ENCODE peak calls at places on chromosomes 7 and 10, in nine cellular contexts. One of them, this sample, is unnamed.

GRCh38 chr10:132207536-132208488 is 21.1 kb downstream of the DPYSL4 start:
- DNase-seq in A549: no peak
- DNase-seq in AG08395: no peak
- DNase-seq in neuronal stem cell: no peak
- DNase-seq in NCI-H345: no peak
- DNase-seq in activated naive CD4-positive, alpha-beta T cell: no peak
- DNase-seq in NCI-H82: no peak
- DNase-seq in ACHN: no peak
- DNase-seq in activated naive CD8-positive, alpha-beta T cell treated with anti-CD3 and anti-CD28 coated beads, Interleukin-2, amount 10 ng/mL, durations not matched to agents 7 days and 5 days: no peak
- DNase-seq in this sample: no peak

GRCh38 chr10:132448248-132448731 is 51.3 kb downstream of the PWWP2B start:
- DNase-seq in activated naive CD8-positive, alpha-beta T cell treated with anti-CD3 and anti-CD28 coated beads, Interleukin-2, amount 10 ng/mL, durations not matched to agents 7 days and 5 days: peak
- DNase-seq in activated naive CD4-positive, alpha-beta T cell: peak
- DNase-seq in AG08395: peak
- DNase-seq in NCI-H82: peak
- DNase-seq in A549: peak
- DNase-seq in ACHN: peak
- DNase-seq in neuronal stem cell: no peak
- DNase-seq in NCI-H345: no peak
- DNase-seq in this sample: peak

GRCh38 chr10:128150045-128150493 is 23.8 kb upstream of the MKI67 start:
- DNase-seq in activated naive CD8-positive, alpha-beta T cell treated with anti-CD3 and anti-CD28 coated beads, Interleukin-2, amount 10 ng/mL, durations not matched to agents 7 days and 5 days: peak
- DNase-seq in NCI-H82: peak
- DNase-seq in neuronal stem cell: peak
- DNase-seq in A549: peak
- DNase-seq in NCI-H345: peak
- DNase-seq in AG08395: peak
- DNase-seq in activated naive CD4-positive, alpha-beta T cell: peak
- DNase-seq in ACHN: peak
- DNase-seq in this sample: peak

GRCh38 chr10:90859321-90859751 is 1.5 kb upstream of the HTR7 start:
- DNase-seq in ACHN: no peak
- DNase-seq in activated naive CD4-positive, alpha-beta T cell: no peak
- DNase-seq in A549: no peak
- DNase-seq in neuronal stem cell: no peak
- DNase-seq in activated naive CD8-positive, alpha-beta T cell treated with anti-CD3 and anti-CD28 coated beads, Interleukin-2, amount 10 ng/mL, durations not matched to agents 7 days and 5 days: no peak
- DNase-seq in NCI-H345: no peak
- DNase-seq in AG08395: no peak
- DNase-seq in NCI-H82: no peak
- DNase-seq in this sample: no peak

GRCh38 chr7:64881461-64882287 is 21.4 kb upstream of the ZNF273 start:
- DNase-seq in activated naive CD8-positive, alpha-beta T cell treated with anti-CD3 and anti-CD28 coated beads, Interleukin-2, amount 10 ng/mL, durations not matched to agents 7 days and 5 days: no peak
- DNase-seq in ACHN: no peak
- DNase-seq in AG08395: no peak
- DNase-seq in activated naive CD4-positive, alpha-beta T cell: no peak
- DNase-seq in A549: no peak
- DNase-seq in NCI-H345: no peak
- DNase-seq in neuronal stem cell: no peak
- DNase-seq in NCI-H82: no peak
- DNase-seq in this sample: peak

GRCh38 chr10:57706576-57707299 is 561.0 kb downstream of the IPMK start:
- DNase-seq in activated naive CD8-positive, alpha-beta T cell treated with anti-CD3 and anti-CD28 coated beads, Interleukin-2, amount 10 ng/mL, durations not matched to agents 7 days and 5 days: no peak
- DNase-seq in activated naive CD4-positive, alpha-beta T cell: no peak
- DNase-seq in ACHN: no peak
- DNase-seq in NCI-H82: no peak
- DNase-seq in NCI-H345: no peak
- DNase-seq in neuronal stem cell: no peak
- DNase-seq in AG08395: no peak
- DNase-seq in A549: no peak
- DNase-seq in this sample: no peak

GRCh38 chr10:36440539-36440938 is 684.9 kb upstream of the ANKRD30A start:
- DNase-seq in AG08395: no peak
- DNase-seq in A549: no peak
- DNase-seq in neuronal stem cell: no peak
- DNase-seq in activated naive CD4-positive, alpha-beta T cell: no peak
- DNase-seq in NCI-H82: no peak
- DNase-seq in NCI-H345: no peak
- DNase-seq in activated naive CD8-positive, alpha-beta T cell treated with anti-CD3 and anti-CD28 coated beads, Interleukin-2, amount 10 ng/mL, durations not matched to agents 7 days and 5 days: no peak
- DNase-seq in ACHN: no peak
- DNase-seq in this sample: no peak

GRCh38 chr10:17989908-17990767 is 38.4 kb downstream of the SLC39A12 start:
- DNase-seq in ACHN: peak
- DNase-seq in activated naive CD8-positive, alpha-beta T cell treated with anti-CD3 and anti-CD28 coated beads, Interleukin-2, amount 10 ng/mL, durations not matched to agents 7 days and 5 days: no peak
- DNase-seq in activated naive CD4-positive, alpha-beta T cell: no peak
- DNase-seq in AG08395: peak
- DNase-seq in A549: peak
- DNase-seq in NCI-H345: no peak
- DNase-seq in NCI-H82: no peak
- DNase-seq in neuronal stem cell: no peak
- DNase-seq in this sample: no peak

GRCh38 chr10:120970595-120971529 is 119.7 kb downstream of the WDR11 start:
- DNase-seq in NCI-H345: no peak
- DNase-seq in ACHN: no peak
- DNase-seq in AG08395: no peak
- DNase-seq in activated naive CD8-positive, alpha-beta T cell treated with anti-CD3 and anti-CD28 coated beads, Interleukin-2, amount 10 ng/mL, durations not matched to agents 7 days and 5 days: no peak
- DNase-seq in neuronal stem cell: no peak
- DNase-seq in A549: no peak
- DNase-seq in activated naive CD4-positive, alpha-beta T cell: no peak
- DNase-seq in NCI-H82: no peak
- DNase-seq in this sample: no peak

This sample was measured in natural killer cell.